ENCODE peak calls at places on chromosomes 12 and 14, in seven cellular contexts. S is IMR-90; A is stimulated activated naive CD4-positive, alpha-beta T cell treated with Interleukin-2 at 50 U/mL for 16 hours; V is NCI-H524; T is MCF 10A; X is NCI-H345; R is activated CD4-positive, alpha-beta T cell treated with anti-CD3 and anti-CD28 coated beads for 24 hours. L is an unnamed sample.

GRCh38 chr12:67437011-67437410 is 167.9 kb downstream of the CAND1 start:
- DNase-seq in X (no peak), A (no peak), V (no peak), T (no peak), R (no peak), S (no peak), L (no peak)

GRCh38 chr14:102560436-102561261 is 31.8 kb upstream of the RCOR1 start:
- DNase-seq in X (no peak), V (no peak), S (no peak), R (no peak), T (no peak), A (no peak), L (no peak)

GRCh38 chr14:89137514-89138163 is 279.4 kb downstream of the FOXN3 start:
- DNase-seq in T (peak), R (no peak), A (no peak), V (no peak), X (no peak), S (peak), L (no peak)

GRCh38 chr14:72416892-72417291 is 477.0 kb downstream of the DPF3 start:
- DNase-seq in V (peak), T (no peak), S (no peak), A (no peak), X (peak), R (no peak), L (no peak)

GRCh38 chr14:89503458-89503996 is 86.5 kb upstream of the FOXN3 start:
- DNase-seq in A (no peak), S (no peak), T (no peak), X (no peak), R (no peak), V (no peak), L (no peak)

GRCh38 chr14:76968621-76969063 is 59.9 kb downstream of the IRF2BPL start:
- DNase-seq in T (no peak), S (no peak), X (peak), V (no peak), A (no peak), R (no peak), L (no peak)

GRCh38 chr14:50822501-50823042 is 8.4 kb downstream of the NIN start:
- DNase-seq in T (no peak), A (no peak), R (no peak), V (no peak), S (no peak), X (no peak), L (no peak)

GRCh38 chr14:94773017-94773681 is 3.2 kb upstream of the GSC start:
- DNase-seq in A (no peak), T (no peak), R (no peak), V (peak), X (no peak), S (no peak), L (no peak)

GRCh38 chr12:10717410-10717809 is 5.7 kb downstream of the YBX3 start:
- DNase-seq in A (no peak), V (no peak), T (peak), R (no peak), X (no peak), S (peak), L (no peak)

GRCh38 chr12:124761876-124762275 is 101.8 kb downstream of the SCARB1 start:
- DNase-seq in X (no peak), T (no peak), A (no peak), S (no peak), R (peak), V (no peak), L (no peak)